ENCODE peak calls at places on chromosomes 1 and 21, in nine cellular contexts. R is kidney epithelial cell, G is cardiac fibroblast, O is epithelial cell of proximal tubule, N is tibial artery, T is adrenal gland, F is spleen, Y is neural crest cell, P is fibroblast of pulmonary artery. A is an unnamed sample.

GRCh38 chr1:31689821-31690220 is 14.0 kb downstream of the COL16A1 start:
- DNase-seq in F (no peak), P (peak), T (no peak), R (peak), G (peak), Y (no peak), O (peak), N (no peak), A (no peak)

GRCh38 chr1:233367057-233367759 is 39.7 kb downstream of the MAP3K21 start:
- DNase-seq in N (no peak), Y (no peak), P (peak), T (no peak), G (no peak), R (no peak), F (no peak), O (no peak), A (no peak)

GRCh38 chr1:35810096-35810860 is 2.5 kb downstream of the AGO4 start:
- DNase-seq in R (peak), F (no peak), P (peak), T (no peak), O (peak), N (no peak), G (peak), Y (no peak), A (no peak)

GRCh38 chr1:245197911-245198379 is 43.2 kb downstream of the KIF26B start:
- DNase-seq in N (no peak), T (no peak), F (no peak), Y (no peak), R (no peak), O (no peak), G (peak), P (peak), A (no peak)

GRCh38 chr21:45990741-45991605 is 9.4 kb downstream of the COL6A1 start:
- DNase-seq in N (peak), P (no peak), R (no peak), O (no peak), T (peak), F (peak), Y (no peak), G (no peak), A (peak)

GRCh38 chr1:220879090-220879508 is at the start of gene HLX:
- DNase-seq in F (peak), Y (peak), N (peak), O (no peak), R (peak), G (peak), P (peak), T (peak), A (no peak)

GRCh38 chr1:235060607-235061470 is 67.8 kb downstream of the TOMM20 start:
- DNase-seq in F (no peak), Y (no peak), N (peak), T (no peak), R (no peak), O (no peak), G (peak), P (no peak), A (no peak)

GRCh38 chr21:46118871-46119564 is 21.1 kb downstream of the COL6A2 start:
- DNase-seq in R (no peak), G (no peak), T (no peak), N (peak), O (no peak), P (no peak), Y (no peak), F (peak), A (no peak)

GRCh38 chr1:54493608-54494007 is 54.4 kb upstream of the ACOT11 start:
- DNase-seq in Y (no peak), O (no peak), F (no peak), T (no peak), P (no peak), N (no peak), G (no peak), R (no peak), A (no peak)

GRCh38 chr1:97567000-97567749 is 353.7 kb downstream of the DPYD start:
- DNase-seq in P (peak), G (no peak), F (no peak), R (no peak), N (no peak), Y (no peak), T (no peak), O (no peak), A (no peak)

GRCh38 chr1:99777752-99778151 is 11.3 kb upstream of the FRRS1 start:
- DNase-seq in O (no peak), F (no peak), Y (no peak), N (no peak), T (no peak), P (no peak), G (no peak), R (no peak), A (no peak)

GRCh38 chr1:39214998-39215873 is 10.7 kb downstream of the MACF1 start:
- DNase-seq in N (no peak), G (no peak), P (no peak), F (peak), Y (no peak), R (no peak), O (no peak), T (no peak), A (no peak)

GRCh38 chr1:226064816-226065248 is 2.3 kb downstream of the H3-3A start:
- DNase-seq in O (no peak), F (no peak), T (peak), P (peak), Y (no peak), N (peak), G (peak), R (no peak), A (no peak)

GRCh38 chr1:43340559-43340958 is 2.9 kb downstream of the MPL start:
- DNase-seq in P (no peak), Y (no peak), F (no peak), O (no peak), N (no peak), R (no peak), T (no peak), G (no peak), A (no peak)

GRCh38 chr1:30856260-30856790 is 52.2 kb downstream of the SDC3 start:
- DNase-seq in R (no peak), P (no peak), T (no peak), Y (no peak), N (no peak), O (no peak), G (peak), F (no peak), A (no peak)

GRCh38 chr1:117367769-117368059 is 465 bp downstream of the MAN1A2 start:
- DNase-seq in T (no peak), P (no peak), N (no peak), F (no peak), Y (no peak), O (no peak), G (no peak), R (no peak), A (no peak)

GRCh38 chr1:102529446-102529845 is 532.7 kb upstream of the OLFM3 start:
- DNase-seq in N (no peak), Y (no peak), O (no peak), R (no peak), G (no peak), T (no peak), P (no peak), F (no peak), A (no peak)

GRCh38 chr1:244060691-244061090 is 9.6 kb downstream of the ZBTB18 start:
- DNase-seq in N (no peak), G (no peak), O (no peak), P (no peak), F (no peak), Y (no peak), T (no peak), R (no peak), A (no peak)

GRCh38 chr1:37849480-37849879 is 9.9 kb downstream of the MTF1 start:
- DNase-seq in F (no peak), N (no peak), R (no peak), Y (no peak), T (no peak), O (no peak), G (no peak), P (no peak), A (no peak)

GRCh38 chr1:53498555-53499142 is 39.5 kb downstream of the DMRTB1 start:
- DNase-seq in R (no peak), T (no peak), O (no peak), P (peak), F (no peak), N (no peak), G (peak), Y (no peak), A (no peak)

GRCh38 chr1:85850238-85850637 is 142.0 kb upstream of the ZNHIT6 start:
- DNase-seq in T (no peak), R (peak), N (no peak), O (peak), F (no peak), P (peak), G (peak), Y (no peak), A (no peak)

GRCh38 chr1:15627343-15627988 is 10.2 kb downstream of the DDI2 start:
- DNase-seq in Y (no peak), R (no peak), G (peak), F (no peak), O (no peak), P (no peak), T (no peak), N (no peak), A (no peak)

GRCh38 chr1:220828211-220828553 is 41.5 kb downstream of the MTARC1 start:
- DNase-seq in F (no peak), T (no peak), N (no peak), Y (no peak), O (no peak), R (no peak), P (peak), G (no peak), A (no peak)

GRCh38 chr1:20233394-20233793 is 47.1 kb upstream of the PLA2G2C start:
- DNase-seq in N (no peak), G (peak), R (no peak), Y (no peak), F (no peak), O (no peak), P (peak), T (no peak), A (no peak)

GRCh38 chr21:38817371-38818335 is 11.9 kb downstream of the ETS2 start:
- DNase-seq in P (peak), G (no peak), Y (no peak), R (no peak), T (peak), F (no peak), O (no peak), N (no peak), A (no peak)

GRCh38 chr1:10631811-10632481 is 157.2 kb downstream of the PEX14 start:
- DNase-seq in F (peak), R (no peak), O (no peak), G (no peak), T (no peak), N (no peak), Y (no peak), P (no peak), A (no peak)

GRCh38 chr1:44436401-44437394 is 31.6 kb downstream of the RNF220 start:
- DNase-seq in Y (no peak), F (no peak), T (no peak), R (no peak), G (no peak), N (no peak), O (no peak), P (no peak), A (no peak)

GRCh38 chr1:18531503-18531845 is 50.7 kb downstream of the KLHDC7A start:
- DNase-seq in N (no peak), Y (no peak), G (no peak), P (no peak), O (no peak), F (no peak), T (peak), R (no peak), A (no peak)

GRCh38 chr1:18529714-18530113 is 49.0 kb downstream of the KLHDC7A start:
- DNase-seq in Y (no peak), R (no peak), O (no peak), T (peak), G (no peak), N (no peak), F (peak), P (no peak), A (peak)

GRCh38 chr1:18532390-18533170 is 51.9 kb downstream of the KLHDC7A start:
- DNase-seq in Y (no peak), T (peak), P (no peak), R (no peak), N (no peak), G (no peak), F (peak), O (no peak), A (no peak)

GRCh38 chr1:18528616-18529015 is 47.9 kb downstream of the KLHDC7A start:
- DNase-seq in Y (no peak), O (no peak), R (no peak), T (peak), F (peak), P (no peak), G (no peak), N (no peak), A (no peak)

DNA sequence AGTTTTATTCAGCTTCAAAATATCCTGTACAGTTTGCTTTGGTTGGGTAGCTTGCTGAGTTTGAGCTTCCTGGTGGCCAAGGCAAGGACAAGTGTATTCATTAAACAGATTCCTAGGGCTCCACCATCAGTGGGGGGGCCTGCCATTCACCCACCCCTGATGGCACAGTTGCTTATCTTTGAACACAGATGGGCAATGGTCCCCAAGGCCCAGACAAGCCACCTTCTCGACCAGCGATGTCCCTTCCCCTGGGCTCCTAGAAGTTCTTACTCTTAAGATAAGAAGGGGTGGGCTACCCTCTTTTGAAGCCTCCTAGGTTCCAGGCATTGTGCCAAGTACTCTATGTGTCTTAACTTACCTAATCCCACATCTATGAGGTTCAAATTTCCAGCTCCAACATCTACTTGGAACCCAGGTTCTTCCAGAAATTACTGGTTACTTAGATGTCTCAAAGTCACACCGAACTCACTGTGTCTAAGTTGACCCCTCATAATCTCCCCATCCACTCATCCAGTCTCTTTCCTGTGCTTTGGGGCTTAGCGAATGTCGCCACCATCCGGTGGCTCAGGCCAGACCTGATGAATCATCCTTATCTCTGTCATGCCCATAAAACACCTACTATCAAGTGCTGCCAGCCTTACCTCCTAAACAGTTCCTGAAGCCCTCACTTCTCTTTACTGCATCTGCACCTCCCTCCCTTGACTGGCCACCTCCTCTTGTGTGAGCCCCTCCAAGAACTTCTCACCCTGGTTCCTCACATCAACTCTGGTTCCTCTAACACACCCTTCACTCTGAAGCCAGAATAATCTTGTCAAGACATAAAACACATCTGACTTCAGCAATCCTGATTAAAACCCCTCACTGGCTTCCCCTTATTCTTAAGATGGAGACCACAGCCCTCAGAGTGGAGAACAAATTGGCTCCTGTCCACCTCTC is 50.1 kb downstream of the KLHDC7A start:
- DNase-seq in F (peak), O (no peak), N (no peak), Y (no peak), T (peak), R (no peak), P (no peak), G (no peak), A (peak)
- TF ChIP-seq CTCF in F (no peak), O (no peak), N (no peak), Y (peak), T (peak), R (no peak), P (no peak), G (no peak), A (no peak)

DNA sequence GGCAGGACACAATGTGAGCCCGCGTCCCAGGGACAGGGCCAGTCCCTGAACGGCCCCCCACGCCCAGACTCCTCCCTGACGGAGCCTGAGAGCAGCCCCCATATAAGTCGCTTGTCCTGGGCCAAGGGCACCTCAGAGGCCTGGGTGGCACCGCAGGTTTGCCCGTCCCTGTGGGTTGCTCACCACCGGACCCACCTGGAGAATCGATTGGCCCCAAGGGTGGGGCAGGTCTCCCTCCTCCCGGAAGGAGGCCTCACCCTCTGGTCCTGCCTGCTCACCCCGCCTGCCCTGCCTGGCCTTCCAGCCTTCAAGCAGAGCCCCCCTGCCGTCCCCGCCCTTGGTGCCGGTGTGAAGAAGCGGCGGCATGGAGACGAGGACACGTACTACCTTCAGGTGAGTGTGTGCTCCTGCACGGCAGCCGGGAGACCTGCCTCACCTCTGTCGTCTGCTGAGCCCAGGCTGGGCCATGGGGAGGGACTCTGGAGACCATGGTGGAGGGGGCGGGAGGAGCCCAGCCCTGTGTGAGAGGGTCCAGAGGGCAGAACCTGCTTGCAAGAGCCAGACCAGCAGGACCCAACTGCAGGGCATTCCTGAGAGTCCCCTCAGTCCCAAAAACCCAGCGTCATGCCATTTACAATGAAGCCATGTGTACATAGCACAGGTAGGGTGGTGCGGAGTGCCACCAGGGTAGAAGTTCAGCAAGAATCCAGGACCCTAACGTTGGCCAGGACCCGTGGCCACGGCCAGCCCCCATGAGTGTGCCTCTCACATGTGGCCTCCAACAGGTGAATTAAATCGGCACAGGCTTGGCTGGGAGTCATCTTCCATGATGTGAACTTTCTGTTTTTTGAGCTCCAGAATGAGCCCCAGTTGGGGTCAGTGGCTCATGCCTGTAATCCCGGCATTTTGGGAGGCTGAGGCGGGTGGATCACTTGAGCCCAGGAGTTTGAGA is 24.1 kb upstream of the CCDC27 start:
- DNase-seq in G (no peak), Y (no peak), T (no peak), O (no peak), N (no peak), R (no peak), P (no peak), F (no peak), A (no peak)
- TF ChIP-seq CTCF in G (no peak), Y (no peak), T (no peak), O (no peak), N (no peak), R (no peak), P (no peak), F (no peak), A (no peak)

GRCh38 chr1:152486400-152487006 is 24.1 kb upstream of the LCE5A start:
- DNase-seq in F (no peak), Y (no peak), G (no peak), N (no peak), O (no peak), T (no peak), P (no peak), R (no peak), A (no peak)
- TF ChIP-seq CTCF in F (peak), Y (no peak), G (peak), N (no peak), O (peak), T (peak), P (peak), R (peak), A (peak)

GRCh38 chr1:155910621-155911121 is 478 bp downstream of the RIT1 start:
- DNase-seq in Y (peak), F (no peak), P (peak), R (no peak), G (peak), T (no peak), O (no peak), N (peak), A (no peak)
- TF ChIP-seq CTCF in Y (no peak), F (no peak), P (peak), R (no peak), G (no peak), T (no peak), O (peak), N (no peak), A (no peak)

DNA sequence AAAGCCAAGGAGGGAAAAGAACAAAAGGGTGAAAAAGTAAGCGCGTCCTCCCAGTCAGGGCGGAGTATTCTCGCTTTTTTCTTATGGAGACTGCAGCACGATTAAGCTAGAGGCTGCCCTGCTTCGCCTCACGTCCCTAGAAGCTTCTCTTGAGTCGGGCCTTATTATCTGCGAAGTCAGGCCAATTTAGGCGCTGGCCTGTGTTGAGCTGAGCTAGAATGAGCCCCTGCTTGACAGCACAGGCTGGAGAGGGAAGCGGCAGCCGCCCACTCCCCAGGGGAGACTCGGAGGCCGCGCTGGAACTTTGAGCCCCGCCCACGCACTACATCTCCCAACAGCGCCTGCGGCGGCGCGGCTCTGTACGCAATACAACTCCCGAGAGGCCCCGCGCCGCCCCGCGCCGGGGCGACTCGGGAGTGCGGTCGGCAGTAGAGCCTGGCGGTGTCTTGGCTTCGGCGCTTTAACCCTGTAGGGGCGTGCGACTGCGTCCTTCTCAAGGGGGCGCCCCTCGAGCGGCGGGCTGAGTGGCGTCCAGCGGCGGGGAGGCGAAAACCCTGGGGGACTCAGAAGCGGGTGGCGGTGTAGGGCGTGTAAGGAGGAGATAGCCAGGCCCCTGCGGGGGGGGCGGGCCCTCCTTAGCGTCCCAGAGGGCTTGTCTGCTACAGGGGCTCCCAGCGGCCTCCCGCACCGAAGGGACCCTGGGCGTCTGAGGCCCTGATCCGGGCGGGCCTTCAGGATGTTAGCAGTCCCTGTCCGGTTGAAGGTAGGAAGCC is 888 bp downstream of the ZNF436 start:
- DNase-seq in T (peak), P (peak), Y (peak), N (peak), O (no peak), G (peak), F (peak), R (no peak), A (peak)
- TF ChIP-seq CTCF in T (no peak), P (no peak), Y (peak), N (no peak), O (peak), G (no peak), F (no peak), R (peak), A (no peak)